ENCODE peak calls at places on chromosomes 6 and 20, in ten cellular contexts. H is Panc1; R is heart right ventricle; K is HepG2; Y is breast epithelium; E is left ventricle myocardium inferior; U is IMR-90; V is astrocyte; S is SJSA1; Z is CD8-positive, alpha-beta memory T cell. T is an unnamed sample. For H3K27me3, the result is how much of the 10 kb centered on the place peaks cover.

GRCh38 chr6:17987576-17988421 is at the start of gene KIF13A:
- DNase-seq in H (no peak), R (peak), K (peak), Y (peak), E (peak), U (peak), V (peak), S (peak), Z (peak), T (peak)

GRCh38 chr6:86192123-86192522 is 549.4 kb upstream of the SYNCRIP start:
- DNase-seq in H (no peak), R (no peak), K (peak), Y (no peak), E (no peak), U (no peak), V (no peak), S (no peak), Z (no peak), T (no peak)

GRCh38 chr6:125301435-125302391 is at the start of gene HDDC2:
- DNase-seq in H (no peak), R (peak), K (peak), Y (peak), E (peak), U (peak), V (peak), S (peak), Z (peak), T (peak)

GRCh38 chr6:36383608-36384007 is 3.9 kb downstream of the ETV7 start:
- DNase-seq in H (no peak), R (no peak), K (no peak), Y (no peak), E (no peak), U (no peak), V (no peak), S (no peak), Z (no peak), T (no peak)

GRCh38 chr6:142537612-142538478 is 236.0 kb downstream of the ADGRG6 start:
- DNase-seq in H (no peak), R (no peak), K (peak), Y (no peak), E (no peak), U (peak), V (no peak), S (no peak), Z (no peak), T (no peak)

GRCh38 chr20:45861157-45862075 is 4.0 kb downstream of the ZSWIM3 start:
- DNase-seq in H (no peak), R (no peak), K (peak), Y (no peak), E (no peak), U (no peak), V (no peak), S (no peak), Z (no peak), T (no peak)

GRCh38 chr6:163890100-163890499 is 475.6 kb downstream of the QKI start:
- DNase-seq in H (no peak), R (no peak), K (no peak), Y (no peak), E (no peak), U (no peak), V (no peak), S (no peak), Z (no peak), T (no peak)

GRCh38 chr6:169805242-169805838 is 53.9 kb downstream of the ERMARD start:
- DNase-seq in H (no peak), R (no peak), K (no peak), Y (no peak), E (no peak), U (no peak), V (no peak), S (no peak), Z (peak), T (no peak)

GRCh38 chr6:100210138-100210872 is 216.3 kb upstream of the MCHR2 start:
- DNase-seq in H (no peak), R (no peak), K (no peak), Y (no peak), E (no peak), U (no peak), V (no peak), S (no peak), Z (no peak), T (no peak)

GRCh38 chr6:36679043-36679821 is 718 bp downstream of the CDKN1A start:
- DNase-seq in H (no peak), R (peak), K (peak), Y (peak), E (peak), U (peak), V (peak), S (peak), Z (peak), T (peak)

GRCh38 chr6:46059608-46060007 is 43.9 kb upstream of the CLIC5 start:
- DNase-seq in H (no peak), R (no peak), K (no peak), Y (no peak), E (no peak), U (no peak), V (no peak), S (no peak), Z (no peak), T (no peak)

GRCh38 chr6:7419065-7419464 is 29.5 kb downstream of the RIOK1 start:
- DNase-seq in H (no peak), R (no peak), K (peak), Y (no peak), E (no peak), U (peak), V (no peak), S (no peak), Z (no peak), T (no peak)

GRCh38 chr20:45322952-45323383 is 14.9 kb upstream of the MATN4 start:
- DNase-seq in H (no peak), R (peak), K (peak), Y (no peak), E (peak), U (peak), V (no peak), S (no peak), Z (no peak), T (peak)

GRCh38 chr6:37600287-37600916 is 97.3 kb downstream of the MDGA1 start:
- DNase-seq in H (no peak), R (no peak), K (no peak), Y (no peak), E (no peak), U (no peak), V (no peak), S (no peak), Z (no peak), T (no peak)

GRCh38 chr6:151027936-151028838 is 162.7 kb downstream of the MTHFD1L start:
- DNase-seq in H (no peak), R (no peak), K (no peak), Y (no peak), E (no peak), U (no peak), V (no peak), S (no peak), Z (no peak), T (no peak)

GRCh38 chr20:31720486-31721407 is 1.9 kb downstream of the BCL2L1 start:
- DNase-seq in H (no peak), R (no peak), K (peak), Y (no peak), E (no peak), U (no peak), V (no peak), S (no peak), Z (peak), T (no peak)

GRCh38 chr6:47252636-47253035 is 57.1 kb downstream of the TNFRSF21 start:
- DNase-seq in H (no peak), R (no peak), K (no peak), Y (no peak), E (no peak), U (no peak), V (no peak), S (no peak), Z (no peak), T (no peak)

GRCh38 chr6:10838794-10839333 is 525 bp upstream of the MAK start:
- DNase-seq in H (no peak), R (no peak), K (no peak), Y (no peak), E (no peak), U (no peak), V (no peak), S (no peak), Z (no peak), T (no peak)

GRCh38 chr20:42531675-42531985 is 658.1 kb downstream of the PTPRT start:
- DNase-seq in H (no peak), R (no peak), K (no peak), Y (no peak), E (no peak), U (no peak), V (no peak), S (no peak), Z (no peak), T (peak)

GRCh38 chr6:159061805-159062563 is 17.2 kb upstream of the TAGAP start:
- DNase-seq in H (no peak), R (no peak), K (no peak), Y (no peak), E (no peak), U (no peak), V (no peak), S (no peak), Z (no peak), T (no peak)

GRCh38 chr6:159062965-159063364 is 18.2 kb upstream of the TAGAP start:
- DNase-seq in H (no peak), R (no peak), K (no peak), Y (no peak), E (no peak), U (no peak), V (no peak), S (no peak), Z (no peak), T (no peak)

GRCh38 chr6:159062564-159062945 is 17.8 kb upstream of the TAGAP start:
- DNase-seq in H (no peak), R (no peak), K (no peak), Y (no peak), E (no peak), U (no peak), V (no peak), S (no peak), Z (peak), T (no peak)

GRCh38 chr6:159065091-159065490 is 20.3 kb upstream of the TAGAP start:
- DNase-seq in H (no peak), R (no peak), K (no peak), Y (no peak), E (no peak), U (no peak), V (no peak), S (no peak), Z (no peak), T (no peak)

DNA sequence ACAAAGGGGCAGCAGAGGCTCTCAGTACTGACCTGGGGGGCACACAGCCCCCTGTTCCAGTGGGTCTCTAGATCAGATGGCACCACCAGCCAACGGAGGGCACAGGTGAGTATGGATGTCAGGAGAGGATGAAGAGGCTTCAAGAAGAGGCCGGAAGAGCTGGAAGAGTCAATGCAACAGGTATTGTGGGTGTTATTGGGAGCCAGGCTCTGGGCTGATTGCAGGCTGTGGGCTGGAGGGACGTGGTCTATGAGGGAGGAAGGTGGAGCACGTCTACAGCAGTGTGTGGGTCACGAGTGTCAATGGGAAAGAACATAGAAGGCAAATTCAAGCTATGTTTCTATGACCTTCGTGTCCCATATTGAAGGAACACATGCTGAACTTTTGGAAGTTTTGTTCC is 18.8 kb upstream of the TAGAP start:
- DNase-seq in H (no peak), R (no peak), K (no peak), Y (no peak), E (no peak), U (no peak), V (no peak), S (no peak), Z (no peak), T (no peak)
- H3K27ac ChIP-seq in H (no peak), R (no peak), K (no peak), Y (no peak), E (no peak), U (no peak), V (no peak), S (no peak), Z (peak), T (no peak)

GRCh38 chr20:7308163-7308562 is 540.7 kb downstream of the BMP2 start:
- DNase-seq in H (no peak), R (no peak), K (no peak), Y (no peak), E (no peak), U (no peak), V (no peak), S (no peak), Z (no peak), T (no peak)

DNA sequence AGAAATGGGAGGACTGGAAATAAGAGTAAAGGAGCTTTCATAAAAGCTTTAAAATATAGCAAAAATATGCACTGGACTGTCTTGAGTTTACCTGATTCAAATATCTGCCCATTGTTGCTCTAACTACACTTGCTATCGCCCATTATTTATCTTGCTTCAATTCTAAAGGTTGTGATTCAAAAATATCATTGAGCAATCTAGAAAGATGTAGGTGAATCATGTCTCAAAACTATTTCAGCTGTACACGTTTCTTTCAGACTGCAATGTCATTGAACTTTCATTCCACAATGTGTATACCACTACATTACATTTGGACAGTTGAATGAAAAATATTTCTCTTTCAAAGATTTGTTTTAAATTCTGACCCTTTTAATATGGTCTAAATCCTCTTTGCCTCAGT is 545.6 kb downstream of the BMP2 start:
- DNase-seq in H (no peak), R (no peak), K (no peak), Y (no peak), E (no peak), U (no peak), V (no peak), S (no peak), Z (no peak), T (no peak)
- H3K4me3 ChIP-seq in H (no peak), R (no peak), K (no peak), Y (no peak), E (no peak), U (no peak), V (no peak), S (no peak), Z (no peak), T (no peak)

DNA sequence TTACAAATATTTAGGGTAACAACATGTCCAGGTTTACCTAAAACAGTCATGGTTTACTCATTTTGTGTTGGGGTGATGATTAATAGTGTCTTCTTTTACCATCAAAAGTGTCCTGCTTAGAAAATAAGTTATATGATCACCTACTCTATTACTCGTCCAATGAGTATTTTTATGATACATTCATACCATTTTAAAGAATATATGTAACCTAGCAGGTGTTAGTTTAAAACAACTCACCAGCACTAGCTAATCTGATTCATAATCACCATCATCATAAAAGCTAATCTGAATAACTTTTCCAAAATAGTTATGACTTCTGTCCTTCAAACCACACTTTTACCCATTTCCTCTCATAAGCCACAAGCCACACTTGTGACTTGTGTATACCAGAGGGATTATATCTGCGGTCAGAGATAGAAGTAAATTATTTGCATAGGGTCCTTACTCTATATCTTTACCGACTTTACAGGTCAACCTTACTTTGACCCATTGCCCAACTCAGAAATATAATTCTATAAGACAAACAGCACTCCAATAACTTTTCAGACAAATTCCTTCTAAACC is 33.3 kb upstream of the NRN1 start:
- DNase-seq in H (no peak), R (no peak), K (no peak), Y (no peak), E (no peak), U (no peak), V (no peak), S (no peak), Z (no peak), T (no peak)
- H3K27me3 ChIP-seq in H (under half), R (under half), K (under half), Y (under half), E (under half), U (under half), V (under half), S (under half), Z (under half), T (under half)

DNA sequence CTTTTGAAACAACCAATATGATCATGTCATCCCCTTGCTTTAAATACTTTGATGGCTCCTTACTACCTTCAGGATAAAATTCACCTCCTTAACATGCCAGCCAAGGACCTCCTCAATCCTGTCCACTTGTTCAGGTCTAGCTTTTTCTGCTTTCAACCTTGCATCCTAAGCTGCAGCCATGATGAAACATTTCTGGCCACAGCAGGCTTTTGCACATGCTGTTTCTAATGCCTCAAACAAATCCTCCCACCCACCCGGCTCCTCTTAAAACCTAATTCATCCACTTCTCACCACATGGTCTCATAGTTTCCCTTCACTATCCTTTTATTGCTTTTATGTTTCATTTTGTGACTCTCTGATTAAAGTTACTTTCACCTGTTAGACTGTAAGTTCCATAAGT is 124.6 kb downstream of the MYB start:
- DNase-seq in H (no peak), R (no peak), K (no peak), Y (no peak), E (no peak), U (no peak), V (no peak), S (no peak), Z (no peak), T (no peak)
- H3K27ac ChIP-seq in H (no peak), R (no peak), K (no peak), Y (no peak), E (no peak), U (no peak), V (no peak), S (no peak), Z (no peak), T (no peak)

GRCh38 chr6:52555531-52556228 is 21.2 kb downstream of the TRAM2 start:
- DNase-seq in H (no peak), R (no peak), K (no peak), Y (no peak), E (no peak), U (peak), V (no peak), S (no peak), Z (no peak), T (no peak)
- H3K4me3 ChIP-seq in H (no peak), R (no peak), K (no peak), Y (no peak), E (no peak), U (no peak), V (no peak), S (no peak), Z (no peak), T (no peak)

GRCh38 chr6:108123946-108124345 is 41.9 kb upstream of the NR2E1 start:
- DNase-seq in H (no peak), R (no peak), K (no peak), Y (no peak), E (no peak), U (no peak), V (no peak), S (no peak), Z (no peak), T (no peak)

GRCh38 chr6:108120311-108120710 is 45.5 kb upstream of the NR2E1 start:
- DNase-seq in H (no peak), R (no peak), K (no peak), Y (no peak), E (no peak), U (no peak), V (no peak), S (no peak), Z (no peak), T (no peak)

GRCh38 chr6:108127056-108127455 is 38.8 kb upstream of the NR2E1 start:
- DNase-seq in H (no peak), R (no peak), K (no peak), Y (no peak), E (no peak), U (no peak), V (no peak), S (no peak), Z (no peak), T (no peak)

GRCh38 chr6:108121612-108122011 is 44.2 kb upstream of the NR2E1 start:
- DNase-seq in H (no peak), R (no peak), K (no peak), Y (no peak), E (no peak), U (no peak), V (no peak), S (no peak), Z (no peak), T (no peak)

GRCh38 chr6:108123516-108123929 is 42.3 kb upstream of the NR2E1 start:
- DNase-seq in H (no peak), R (no peak), K (no peak), Y (no peak), E (no peak), U (no peak), V (no peak), S (no peak), Z (no peak), T (no peak)
- H3K27me3 ChIP-seq in H (under half), R (half or more), K (half or more), Y (under half), E (half or more), U (half or more), V (half or more), S (under half), Z (under half), T (under half)

GRCh38 chr6:13026557-13026956 is 301.8 kb downstream of the TBC1D7 start:
- DNase-seq in H (no peak), R (no peak), K (no peak), Y (no peak), E (no peak), U (no peak), V (no peak), S (no peak), Z (no peak), T (no peak)
- H3K27ac ChIP-seq in H (no peak), R (no peak), K (no peak), Y (no peak), E (peak), U (no peak), V (no peak), S (no peak), Z (no peak), T (peak)

GRCh38 chr6:149425224-149425623 is 25.2 kb downstream of the SUMO4 start:
- DNase-seq in H (no peak), R (no peak), K (no peak), Y (no peak), E (no peak), U (no peak), V (no peak), S (no peak), Z (no peak), T (no peak)
- H3K4me3 ChIP-seq in H (no peak), R (no peak), K (no peak), Y (no peak), E (no peak), U (no peak), V (no peak), S (no peak), Z (no peak), T (no peak)

GRCh38 chr20:21397341-21398108 is at the start of gene NKX2-4:
- DNase-seq in H (no peak), R (no peak), K (no peak), Y (no peak), E (no peak), U (no peak), V (no peak), S (peak), Z (no peak), T (no peak)
- H3K27me3 ChIP-seq in H (under half), R (half or more), K (under half), Y (half or more), E (half or more), U (half or more), V (half or more), S (under half), Z (half or more), T (under half)

T was measured in aorta.